ENCODE peak calls at places on chromosomes 1 and 21, in nine cellular contexts. One of them, this sample, is unnamed.

GRCh38 chr1:109369167-109369746 is 28.5 kb downstream of the SORT1 start:
- DNase-seq in choroid plexus epithelial cell: peak
- DNase-seq in fibroblast of mammary gland: peak
- DNase-seq in CD8-positive, alpha-beta T cell: no peak
- DNase-seq in kidney: no peak
- DNase-seq in fibroblast of villous mesenchyme: no peak
- DNase-seq in stomach: no peak
- DNase-seq in cardiac muscle cell: no peak
- DNase-seq in colonic mucosa: no peak
- DNase-seq in this sample: no peak

GRCh38 chr1:228367798-228368791 is 38.5 kb downstream of the TRIM11 start:
- DNase-seq in choroid plexus epithelial cell: no peak
- DNase-seq in fibroblast of mammary gland: no peak
- DNase-seq in CD8-positive, alpha-beta T cell: no peak
- DNase-seq in kidney: peak
- DNase-seq in fibroblast of villous mesenchyme: no peak
- DNase-seq in stomach: no peak
- DNase-seq in cardiac muscle cell: peak
- DNase-seq in colonic mucosa: no peak
- DNase-seq in this sample: no peak

GRCh38 chr1:152497273-152497672 is 13.3 kb upstream of the LCE5A start:
- DNase-seq in choroid plexus epithelial cell: no peak
- DNase-seq in fibroblast of mammary gland: peak
- DNase-seq in CD8-positive, alpha-beta T cell: no peak
- DNase-seq in kidney: no peak
- DNase-seq in fibroblast of villous mesenchyme: no peak
- DNase-seq in stomach: no peak
- DNase-seq in cardiac muscle cell: no peak
- DNase-seq in colonic mucosa: no peak
- DNase-seq in this sample: peak

GRCh38 chr1:150152182-150152536 is 2.4 kb downstream of the PLEKHO1 start:
- DNase-seq in choroid plexus epithelial cell: no peak
- DNase-seq in fibroblast of mammary gland: no peak
- DNase-seq in CD8-positive, alpha-beta T cell: no peak
- DNase-seq in kidney: no peak
- DNase-seq in fibroblast of villous mesenchyme: peak
- DNase-seq in stomach: no peak
- DNase-seq in cardiac muscle cell: no peak
- DNase-seq in colonic mucosa: no peak
- DNase-seq in this sample: no peak

GRCh38 chr21:36847189-36847588 is 119.3 kb downstream of the HLCS start:
- DNase-seq in choroid plexus epithelial cell: peak
- DNase-seq in fibroblast of mammary gland: peak
- DNase-seq in CD8-positive, alpha-beta T cell: no peak
- DNase-seq in kidney: no peak
- DNase-seq in fibroblast of villous mesenchyme: peak
- DNase-seq in stomach: no peak
- DNase-seq in cardiac muscle cell: no peak
- DNase-seq in colonic mucosa: no peak
- DNase-seq in this sample: peak

GRCh38 chr1:38611661-38612211 is 247.8 kb downstream of the RRAGC start:
- DNase-seq in choroid plexus epithelial cell: no peak
- DNase-seq in fibroblast of mammary gland: no peak
- DNase-seq in CD8-positive, alpha-beta T cell: no peak
- DNase-seq in kidney: no peak
- DNase-seq in fibroblast of villous mesenchyme: no peak
- DNase-seq in stomach: no peak
- DNase-seq in cardiac muscle cell: no peak
- DNase-seq in colonic mucosa: no peak
- DNase-seq in this sample: no peak

GRCh38 chr1:2278591-2279209 is 50.6 kb downstream of the SKI start:
- DNase-seq in choroid plexus epithelial cell: no peak
- DNase-seq in fibroblast of mammary gland: no peak
- DNase-seq in CD8-positive, alpha-beta T cell: no peak
- DNase-seq in kidney: no peak
- DNase-seq in fibroblast of villous mesenchyme: no peak
- DNase-seq in stomach: no peak
- DNase-seq in cardiac muscle cell: no peak
- DNase-seq in colonic mucosa: no peak
- DNase-seq in this sample: no peak

GRCh38 chr1:234962340-234962989 is 166.2 kb downstream of the TOMM20 start:
- DNase-seq in choroid plexus epithelial cell: peak
- DNase-seq in fibroblast of mammary gland: peak
- DNase-seq in CD8-positive, alpha-beta T cell: peak
- DNase-seq in kidney: no peak
- DNase-seq in fibroblast of villous mesenchyme: peak
- DNase-seq in stomach: no peak
- DNase-seq in cardiac muscle cell: no peak
- DNase-seq in colonic mucosa: peak
- DNase-seq in this sample: peak

GRCh38 chr1:16256478-16256877 is 19.5 kb upstream of the CPLANE2 start:
- DNase-seq in choroid plexus epithelial cell: no peak
- DNase-seq in fibroblast of mammary gland: no peak
- DNase-seq in CD8-positive, alpha-beta T cell: no peak
- DNase-seq in kidney: no peak
- DNase-seq in fibroblast of villous mesenchyme: no peak
- DNase-seq in stomach: no peak
- DNase-seq in cardiac muscle cell: no peak
- DNase-seq in colonic mucosa: no peak
- DNase-seq in this sample: no peak

GRCh38 chr1:59143824-59144223 is 153.1 kb upstream of the FGGY start:
- DNase-seq in choroid plexus epithelial cell: no peak
- DNase-seq in fibroblast of mammary gland: peak
- DNase-seq in CD8-positive, alpha-beta T cell: no peak
- DNase-seq in kidney: no peak
- DNase-seq in fibroblast of villous mesenchyme: no peak
- DNase-seq in stomach: no peak
- DNase-seq in cardiac muscle cell: peak
- DNase-seq in colonic mucosa: no peak
- DNase-seq in this sample: no peak

GRCh38 chr1:111505641-111506119 is 2.2 kb upstream of the ADORA3 start:
- DNase-seq in choroid plexus epithelial cell: no peak
- DNase-seq in fibroblast of mammary gland: no peak
- DNase-seq in CD8-positive, alpha-beta T cell: no peak
- DNase-seq in kidney: no peak
- DNase-seq in fibroblast of villous mesenchyme: no peak
- DNase-seq in stomach: no peak
- DNase-seq in cardiac muscle cell: no peak
- DNase-seq in colonic mucosa: no peak
- DNase-seq in this sample: no peak

GRCh38 chr1:164141717-164142268 is 417.2 kb upstream of the PBX1 start:
- DNase-seq in choroid plexus epithelial cell: no peak
- DNase-seq in fibroblast of mammary gland: no peak
- DNase-seq in CD8-positive, alpha-beta T cell: no peak
- DNase-seq in kidney: no peak
- DNase-seq in fibroblast of villous mesenchyme: no peak
- DNase-seq in stomach: no peak
- DNase-seq in cardiac muscle cell: peak
- DNase-seq in colonic mucosa: no peak
- DNase-seq in this sample: no peak

GRCh38 chr1:39507230-39507928 is 15.9 kb downstream of the BMP8A start:
- DNase-seq in choroid plexus epithelial cell: peak
- DNase-seq in fibroblast of mammary gland: no peak
- DNase-seq in CD8-positive, alpha-beta T cell: no peak
- DNase-seq in kidney: no peak
- DNase-seq in fibroblast of villous mesenchyme: no peak
- DNase-seq in stomach: no peak
- DNase-seq in cardiac muscle cell: peak
- DNase-seq in colonic mucosa: no peak
- DNase-seq in this sample: no peak

GRCh38 chr1:35278886-35279554 is 10.5 kb downstream of the ZMYM4 start:
- DNase-seq in choroid plexus epithelial cell: peak
- DNase-seq in fibroblast of mammary gland: peak
- DNase-seq in CD8-positive, alpha-beta T cell: no peak
- DNase-seq in kidney: no peak
- DNase-seq in fibroblast of villous mesenchyme: peak
- DNase-seq in stomach: no peak
- DNase-seq in cardiac muscle cell: no peak
- DNase-seq in colonic mucosa: no peak
- DNase-seq in this sample: no peak

GRCh38 chr1:75522389-75522788 is 88.5 kb downstream of the SLC44A5 start:
- DNase-seq in choroid plexus epithelial cell: peak
- DNase-seq in fibroblast of mammary gland: no peak
- DNase-seq in CD8-positive, alpha-beta T cell: no peak
- DNase-seq in kidney: no peak
- DNase-seq in fibroblast of villous mesenchyme: no peak
- DNase-seq in stomach: no peak
- DNase-seq in cardiac muscle cell: peak
- DNase-seq in colonic mucosa: no peak
- DNase-seq in this sample: no peak

GRCh38 chr1:111989531-111990025 is at the start of gene KCND3:
- DNase-seq in choroid plexus epithelial cell: peak
- DNase-seq in fibroblast of mammary gland: peak
- DNase-seq in CD8-positive, alpha-beta T cell: no peak
- DNase-seq in kidney: peak
- DNase-seq in fibroblast of villous mesenchyme: peak
- DNase-seq in stomach: peak
- DNase-seq in cardiac muscle cell: peak
- DNase-seq in colonic mucosa: peak
- DNase-seq in this sample: peak

GRCh38 chr1:222820159-222820732 is 5.4 kb downstream of the DISP1 start:
- DNase-seq in choroid plexus epithelial cell: no peak
- DNase-seq in fibroblast of mammary gland: peak
- DNase-seq in CD8-positive, alpha-beta T cell: no peak
- DNase-seq in kidney: no peak
- DNase-seq in fibroblast of villous mesenchyme: no peak
- DNase-seq in stomach: no peak
- DNase-seq in cardiac muscle cell: no peak
- DNase-seq in colonic mucosa: no peak
- DNase-seq in this sample: peak

GRCh38 chr1:53120659-53121058 is 21.8 kb downstream of the SLC1A7 start:
- DNase-seq in choroid plexus epithelial cell: no peak
- DNase-seq in fibroblast of mammary gland: no peak
- DNase-seq in CD8-positive, alpha-beta T cell: no peak
- DNase-seq in kidney: no peak
- DNase-seq in fibroblast of villous mesenchyme: no peak
- DNase-seq in stomach: no peak
- DNase-seq in cardiac muscle cell: no peak
- DNase-seq in colonic mucosa: no peak
- DNase-seq in this sample: no peak

GRCh38 chr1:203215573-203215972 is 13.9 kb downstream of the CHIT1 start:
- DNase-seq in choroid plexus epithelial cell: no peak
- DNase-seq in fibroblast of mammary gland: no peak
- DNase-seq in CD8-positive, alpha-beta T cell: no peak
- DNase-seq in kidney: no peak
- DNase-seq in fibroblast of villous mesenchyme: no peak
- DNase-seq in stomach: no peak
- DNase-seq in cardiac muscle cell: no peak
- DNase-seq in colonic mucosa: no peak
- DNase-seq in this sample: no peak

GRCh38 chr21:42471206-42471605 is 24.8 kb downstream of the RSPH1 start:
- DNase-seq in choroid plexus epithelial cell: no peak
- DNase-seq in fibroblast of mammary gland: no peak
- DNase-seq in CD8-positive, alpha-beta T cell: no peak
- DNase-seq in kidney: peak
- DNase-seq in fibroblast of villous mesenchyme: no peak
- DNase-seq in stomach: no peak
- DNase-seq in cardiac muscle cell: no peak
- DNase-seq in colonic mucosa: no peak
- DNase-seq in this sample: no peak

GRCh38 chr1:114320586-114320985 is 166.9 kb upstream of the SYT6 start:
- DNase-seq in choroid plexus epithelial cell: peak
- DNase-seq in fibroblast of mammary gland: peak
- DNase-seq in CD8-positive, alpha-beta T cell: no peak
- DNase-seq in kidney: no peak
- DNase-seq in fibroblast of villous mesenchyme: peak
- DNase-seq in stomach: no peak
- DNase-seq in cardiac muscle cell: no peak
- DNase-seq in colonic mucosa: no peak
- DNase-seq in this sample: peak

GRCh38 chr1:215672482-215672881 is 105.4 kb downstream of the KCTD3 start:
- DNase-seq in choroid plexus epithelial cell: no peak
- DNase-seq in fibroblast of mammary gland: no peak
- DNase-seq in CD8-positive, alpha-beta T cell: no peak
- DNase-seq in kidney: no peak
- DNase-seq in fibroblast of villous mesenchyme: no peak
- DNase-seq in stomach: no peak
- DNase-seq in cardiac muscle cell: no peak
- DNase-seq in colonic mucosa: no peak
- DNase-seq in this sample: no peak
- TF ChIP-seq CTCF in choroid plexus epithelial cell: no peak
- TF ChIP-seq CTCF in fibroblast of mammary gland: peak
- TF ChIP-seq CTCF in CD8-positive, alpha-beta T cell: no peak
- TF ChIP-seq CTCF in kidney: no peak
- TF ChIP-seq CTCF in fibroblast of villous mesenchyme: no peak
- TF ChIP-seq CTCF in stomach: no peak
- TF ChIP-seq CTCF in cardiac muscle cell: no peak
- TF ChIP-seq CTCF in colonic mucosa: no peak
- TF ChIP-seq CTCF in this sample: no peak

DNA sequence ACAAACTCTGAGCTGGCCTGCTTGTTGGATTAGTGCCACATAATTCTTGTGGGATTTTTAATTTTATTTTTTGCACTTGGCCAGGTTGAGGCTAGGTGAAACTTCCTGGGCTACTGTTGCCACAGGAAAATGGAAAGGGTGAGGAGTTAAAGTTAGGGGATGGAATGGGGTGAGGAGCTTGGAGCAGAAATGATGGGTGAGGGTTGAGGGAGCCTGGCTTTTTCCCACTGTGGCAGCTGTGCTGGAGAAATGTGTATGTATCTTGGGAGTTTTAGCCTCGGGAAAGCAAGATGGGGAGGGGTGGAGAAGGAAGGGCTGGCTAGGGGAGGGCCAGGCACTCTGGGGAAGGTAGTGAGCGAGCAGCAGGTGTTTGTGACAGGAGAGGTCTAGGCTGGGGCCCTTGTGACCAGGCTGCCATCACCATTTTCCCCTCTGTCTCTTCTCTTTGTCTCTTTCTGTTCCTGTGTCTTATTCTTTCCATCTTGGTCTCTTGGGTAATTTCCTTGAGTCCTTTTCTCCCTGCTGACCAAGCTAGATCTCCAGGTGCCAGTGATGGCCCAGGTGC is 2.0 kb downstream of the ZNF687 start:
- DNase-seq in choroid plexus epithelial cell: no peak
- DNase-seq in fibroblast of mammary gland: no peak
- DNase-seq in CD8-positive, alpha-beta T cell: no peak
- DNase-seq in kidney: no peak
- DNase-seq in fibroblast of villous mesenchyme: no peak
- DNase-seq in stomach: no peak
- DNase-seq in cardiac muscle cell: no peak
- DNase-seq in colonic mucosa: no peak
- DNase-seq in this sample: no peak
- H3K4me3 ChIP-seq in choroid plexus epithelial cell: no peak
- H3K4me3 ChIP-seq in fibroblast of mammary gland: no peak
- H3K4me3 ChIP-seq in CD8-positive, alpha-beta T cell: no peak
- H3K4me3 ChIP-seq in kidney: peak
- H3K4me3 ChIP-seq in fibroblast of villous mesenchyme: peak
- H3K4me3 ChIP-seq in stomach: peak
- H3K4me3 ChIP-seq in cardiac muscle cell: no peak
- H3K4me3 ChIP-seq in colonic mucosa: no peak
- H3K4me3 ChIP-seq in this sample: no peak

GRCh38 chr1:24327886-24328285 is 8.7 kb downstream of the GRHL3 start:
- DNase-seq in choroid plexus epithelial cell: peak
- DNase-seq in fibroblast of mammary gland: no peak
- DNase-seq in CD8-positive, alpha-beta T cell: no peak
- DNase-seq in kidney: no peak
- DNase-seq in fibroblast of villous mesenchyme: no peak
- DNase-seq in stomach: no peak
- DNase-seq in cardiac muscle cell: no peak
- DNase-seq in colonic mucosa: no peak
- DNase-seq in this sample: no peak
- TF ChIP-seq CTCF in choroid plexus epithelial cell: no peak
- TF ChIP-seq CTCF in fibroblast of mammary gland: no peak
- TF ChIP-seq CTCF in CD8-positive, alpha-beta T cell: no peak
- TF ChIP-seq CTCF in kidney: no peak
- TF ChIP-seq CTCF in fibroblast of villous mesenchyme: no peak
- TF ChIP-seq CTCF in stomach: no peak
- TF ChIP-seq CTCF in cardiac muscle cell: no peak
- TF ChIP-seq CTCF in colonic mucosa: no peak
- TF ChIP-seq CTCF in this sample: no peak

GRCh38 chr1:10795305-10796021 is 983 bp downstream of the CASZ1 start:
- DNase-seq in choroid plexus epithelial cell: peak
- DNase-seq in fibroblast of mammary gland: no peak
- DNase-seq in CD8-positive, alpha-beta T cell: no peak
- DNase-seq in kidney: no peak
- DNase-seq in fibroblast of villous mesenchyme: peak
- DNase-seq in stomach: no peak
- DNase-seq in cardiac muscle cell: peak
- DNase-seq in colonic mucosa: peak
- DNase-seq in this sample: peak
- H3K4me3 ChIP-seq in choroid plexus epithelial cell: peak
- H3K4me3 ChIP-seq in fibroblast of mammary gland: no peak
- H3K4me3 ChIP-seq in CD8-positive, alpha-beta T cell: no peak
- H3K4me3 ChIP-seq in kidney: peak
- H3K4me3 ChIP-seq in fibroblast of villous mesenchyme: peak
- H3K4me3 ChIP-seq in stomach: peak
- H3K4me3 ChIP-seq in cardiac muscle cell: peak
- H3K4me3 ChIP-seq in colonic mucosa: peak
- H3K4me3 ChIP-seq in this sample: peak